ENCODE peak calls at places on chromosomes 2 and 18, in seven cellular contexts. O is HTR-8/SVneo, B is NCI-H2029 treated with DMSO at 0.1 percent for 48 hours, G is kidney tubule cell, W is T-helper 9 cell, E is pulmonary artery endothelial cell, Y is COR-L47. X is an unnamed sample.

GRCh38 chr2:207256476-207257207 is 90.9 kb upstream of the KLF7 start:
- DNase-seq in W (no peak), Y (no peak), O (no peak), B (no peak), E (no peak), G (no peak), X (no peak)

GRCh38 chr2:137693521-137693920 is 270.8 kb upstream of the HNMT start:
- DNase-seq in G (peak; percentile 75), Y (no peak), O (no peak), E (no peak), W (no peak), B (no peak), X (peak; percentile 38)

GRCh38 chr2:105081006-105081701 is 43.3 kb downstream of the MRPS9 start:
- DNase-seq in B (no peak), Y (no peak), E (peak; percentile 32), O (no peak), G (no peak), W (no peak), X (no peak)

GRCh38 chr2:151032741-151033152 is 228.9 kb downstream of the RBM43 start:
- DNase-seq in E (no peak), W (no peak), O (no peak), B (no peak), Y (no peak), G (no peak), X (peak; percentile 36)

GRCh38 chr2:42183775-42184174 is 14.6 kb downstream of the EML4 start:
- DNase-seq in G (no peak), B (no peak), W (no peak), O (no peak), Y (no peak), E (no peak), X (no peak)

GRCh38 chr2:231666171-231667095 is 41.9 kb upstream of the PTMA start:
- DNase-seq in G (peak; percentile 97), B (peak; percentile 68), Y (no peak), O (peak; percentile 89), E (no peak), W (no peak), X (peak; percentile 57)

GRCh38 chr2:43034921-43035320 is 191.5 kb downstream of the ZFP36L2 start:
- DNase-seq in G (no peak), W (no peak), E (no peak), Y (no peak), O (no peak), B (no peak), X (no peak)

GRCh38 chr2:242010567-242011513 is 141.3 kb downstream of the RTP5 start:
- DNase-seq in O (no peak), E (no peak), Y (no peak), G (no peak), B (no peak), W (no peak), X (no peak)

GRCh38 chr2:217905395-217905794 is 97.4 kb downstream of the TNS1 start:
- DNase-seq in W (no peak), B (no peak), E (no peak), Y (no peak), G (no peak), O (no peak), X (no peak)

GRCh38 chr2:134459706-134460406 is 206.0 kb downstream of the MGAT5 start:
- DNase-seq in G (no peak), W (no peak), Y (no peak), O (no peak), E (no peak), B (no peak), X (no peak)

GRCh38 chr2:150479075-150479915 is 8.2 kb downstream of the RND3 start:
- DNase-seq in W (no peak), G (peak; percentile 71), B (no peak), E (no peak), Y (no peak), O (no peak), X (peak; percentile 90)

GRCh38 chr2:213187833-213188532 is 36.6 kb upstream of the IKZF2 start:
- DNase-seq in E (no peak), G (peak; percentile 88), B (no peak), Y (no peak), O (peak; percentile 63), W (no peak), X (peak; percentile 34)

GRCh38 chr2:94870392-94871225 is 621 bp upstream of the TEKT4 start:
- DNase-seq in Y (no peak), W (no peak), O (no peak), B (no peak), G (peak; percentile 29), E (no peak), X (no peak)

GRCh38 chr2:181742908-181743722 is 62.8 kb upstream of the NEUROD1 start:
- DNase-seq in W (no peak), Y (peak; percentile 43), G (peak; percentile 72), O (peak; percentile 27), E (peak; percentile 33), B (peak; percentile 1), X (peak; percentile 71)

GRCh38 chr2:47014564-47015051 is 99.0 kb upstream of the MCFD2 start:
- DNase-seq in W (no peak), B (no peak), Y (no peak), G (no peak), O (no peak), E (no peak), X (no peak)

GRCh38 chr2:151826737-151827157 is 1.5 kb downstream of the ARL5A start:
- DNase-seq in E (no peak), B (no peak), O (no peak), W (no peak), Y (no peak), G (peak; percentile 25), X (peak; percentile 34)

GRCh38 chr18:9782073-9782857 is 74.2 kb downstream of the RAB31 start:
- DNase-seq in W (no peak), E (no peak), G (peak; percentile 67), O (peak; percentile 40), Y (no peak), B (no peak), X (peak; percentile 77)

GRCh38 chr2:20501974-20502373 is 55.1 kb downstream of the RHOB start:
- DNase-seq in O (peak; percentile 69), B (no peak), W (no peak), E (no peak), Y (no peak), G (peak; percentile 52), X (peak; percentile 96)

GRCh38 chr2:143994936-143995335 is 525.0 kb downstream of the ZEB2 start:
- DNase-seq in G (no peak), W (no peak), O (no peak), E (no peak), Y (no peak), B (no peak), X (no peak)

GRCh38 chr18:54150226-54150625 is 74.2 kb downstream of the MBD2 start:
- DNase-seq in B (no peak), G (peak; percentile 38), W (no peak), O (no peak), Y (no peak), E (no peak), X (peak; percentile 83)

GRCh38 chr18:78770149-78771139 is 209.2 kb upstream of the SALL3 start:
- DNase-seq in B (no peak), O (no peak), W (no peak), G (no peak), Y (peak; percentile 65), E (no peak), X (no peak)

X was measured in epithelial cell of esophagus.